ENCODE peak calls at places on chromosomes 16 and 17, in eight cellular contexts. One of them, this sample, is unnamed.

GRCh38 chr17:1362065-1362848 is 37.8 kb downstream of the YWHAE start:
- DNase-seq in nephron progenitor cell: no peak
- DNase-seq in psoas muscle: no peak
- DNase-seq in activated CD8-positive, alpha-beta memory T cell treated with anti-CD3 and anti-CD28 coated beads for 4 hours: no peak
- DNase-seq in dorsolateral prefrontal cortex: no peak
- DNase-seq in right atrium auricular region: no peak
- DNase-seq in HTR-8/SVneo: no peak
- DNase-seq in naive B cell: peak
- DNase-seq in this sample: no peak

GRCh38 chr17:21296097-21297025 is 11.8 kb downstream of the MAP2K3 start:
- DNase-seq in nephron progenitor cell: no peak
- DNase-seq in psoas muscle: no peak
- DNase-seq in activated CD8-positive, alpha-beta memory T cell treated with anti-CD3 and anti-CD28 coated beads for 4 hours: no peak
- DNase-seq in dorsolateral prefrontal cortex: no peak
- DNase-seq in right atrium auricular region: no peak
- DNase-seq in HTR-8/SVneo: no peak
- DNase-seq in naive B cell: no peak
- DNase-seq in this sample: no peak

GRCh38 chr17:50871898-50872297 is 5.7 kb upstream of the TOB1 start:
- DNase-seq in nephron progenitor cell: no peak
- DNase-seq in psoas muscle: no peak
- DNase-seq in activated CD8-positive, alpha-beta memory T cell treated with anti-CD3 and anti-CD28 coated beads for 4 hours: no peak
- DNase-seq in dorsolateral prefrontal cortex: no peak
- DNase-seq in right atrium auricular region: no peak
- DNase-seq in HTR-8/SVneo: no peak
- DNase-seq in naive B cell: no peak
- DNase-seq in this sample: no peak

GRCh38 chr16:3839402-3840184 is 40.9 kb downstream of the CREBBP start:
- DNase-seq in nephron progenitor cell: no peak
- DNase-seq in psoas muscle: no peak
- DNase-seq in activated CD8-positive, alpha-beta memory T cell treated with anti-CD3 and anti-CD28 coated beads for 4 hours: no peak
- DNase-seq in dorsolateral prefrontal cortex: no peak
- DNase-seq in right atrium auricular region: no peak
- DNase-seq in HTR-8/SVneo: no peak
- DNase-seq in naive B cell: no peak
- DNase-seq in this sample: no peak

GRCh38 chr16:88743693-88744519 is 37.6 kb downstream of the CTU2 start:
- DNase-seq in nephron progenitor cell: peak
- DNase-seq in psoas muscle: peak
- DNase-seq in activated CD8-positive, alpha-beta memory T cell treated with anti-CD3 and anti-CD28 coated beads for 4 hours: peak
- DNase-seq in dorsolateral prefrontal cortex: no peak
- DNase-seq in right atrium auricular region: peak
- DNase-seq in HTR-8/SVneo: peak
- DNase-seq in naive B cell: peak
- DNase-seq in this sample: no peak

GRCh38 chr17:66724581-66725341 is 110.2 kb upstream of the CACNG5 start:
- DNase-seq in nephron progenitor cell: no peak
- DNase-seq in psoas muscle: peak
- DNase-seq in activated CD8-positive, alpha-beta memory T cell treated with anti-CD3 and anti-CD28 coated beads for 4 hours: no peak
- DNase-seq in dorsolateral prefrontal cortex: no peak
- DNase-seq in right atrium auricular region: no peak
- DNase-seq in HTR-8/SVneo: no peak
- DNase-seq in naive B cell: no peak
- DNase-seq in this sample: no peak

GRCh38 chr17:77494664-77495435 is 354.1 kb downstream of the SEC14L1 start:
- DNase-seq in nephron progenitor cell: peak
- DNase-seq in psoas muscle: peak
- DNase-seq in activated CD8-positive, alpha-beta memory T cell treated with anti-CD3 and anti-CD28 coated beads for 4 hours: peak
- DNase-seq in dorsolateral prefrontal cortex: peak
- DNase-seq in right atrium auricular region: peak
- DNase-seq in HTR-8/SVneo: peak
- DNase-seq in naive B cell: peak
- DNase-seq in this sample: peak

GRCh38 chr17:45782889-45783592 is 1.1 kb upstream of the CRHR1 start:
- DNase-seq in nephron progenitor cell: peak
- DNase-seq in psoas muscle: peak
- DNase-seq in activated CD8-positive, alpha-beta memory T cell treated with anti-CD3 and anti-CD28 coated beads for 4 hours: no peak
- DNase-seq in dorsolateral prefrontal cortex: no peak
- DNase-seq in right atrium auricular region: no peak
- DNase-seq in HTR-8/SVneo: peak
- DNase-seq in naive B cell: no peak
- DNase-seq in this sample: no peak

GRCh38 chr16:88369447-88370008 is 13.2 kb upstream of the ZNF469 start:
- DNase-seq in nephron progenitor cell: peak
- DNase-seq in psoas muscle: peak
- DNase-seq in activated CD8-positive, alpha-beta memory T cell treated with anti-CD3 and anti-CD28 coated beads for 4 hours: no peak
- DNase-seq in dorsolateral prefrontal cortex: peak
- DNase-seq in right atrium auricular region: no peak
- DNase-seq in HTR-8/SVneo: no peak
- DNase-seq in naive B cell: no peak
- DNase-seq in this sample: no peak

GRCh38 chr16:85446846-85447656 is 166.1 kb upstream of the GSE1 start:
- DNase-seq in nephron progenitor cell: no peak
- DNase-seq in psoas muscle: peak
- DNase-seq in activated CD8-positive, alpha-beta memory T cell treated with anti-CD3 and anti-CD28 coated beads for 4 hours: no peak
- DNase-seq in dorsolateral prefrontal cortex: no peak
- DNase-seq in right atrium auricular region: no peak
- DNase-seq in HTR-8/SVneo: no peak
- DNase-seq in naive B cell: peak
- DNase-seq in this sample: no peak

GRCh38 chr16:3087243-3087791 is 11.8 kb downstream of the ZSCAN10 start:
- DNase-seq in nephron progenitor cell: peak
- DNase-seq in psoas muscle: peak
- DNase-seq in activated CD8-positive, alpha-beta memory T cell treated with anti-CD3 and anti-CD28 coated beads for 4 hours: no peak
- DNase-seq in dorsolateral prefrontal cortex: no peak
- DNase-seq in right atrium auricular region: no peak
- DNase-seq in HTR-8/SVneo: no peak
- DNase-seq in naive B cell: no peak
- DNase-seq in this sample: no peak

GRCh38 chr17:49223168-49223516 is 7.4 kb downstream of the PHOSPHO1 start:
- DNase-seq in nephron progenitor cell: no peak
- DNase-seq in psoas muscle: no peak
- DNase-seq in activated CD8-positive, alpha-beta memory T cell treated with anti-CD3 and anti-CD28 coated beads for 4 hours: no peak
- DNase-seq in dorsolateral prefrontal cortex: no peak
- DNase-seq in right atrium auricular region: no peak
- DNase-seq in HTR-8/SVneo: no peak
- DNase-seq in naive B cell: no peak
- DNase-seq in this sample: no peak

GRCh38 chr17:55409030-55409800 is 12.4 kb downstream of the MMD start:
- DNase-seq in nephron progenitor cell: no peak
- DNase-seq in psoas muscle: no peak
- DNase-seq in activated CD8-positive, alpha-beta memory T cell treated with anti-CD3 and anti-CD28 coated beads for 4 hours: no peak
- DNase-seq in dorsolateral prefrontal cortex: no peak
- DNase-seq in right atrium auricular region: no peak
- DNase-seq in HTR-8/SVneo: no peak
- DNase-seq in naive B cell: no peak
- DNase-seq in this sample: no peak

GRCh38 chr16:86692476-86692875 is 114.1 kb downstream of the FOXL1 start:
- DNase-seq in nephron progenitor cell: no peak
- DNase-seq in psoas muscle: no peak
- DNase-seq in activated CD8-positive, alpha-beta memory T cell treated with anti-CD3 and anti-CD28 coated beads for 4 hours: no peak
- DNase-seq in dorsolateral prefrontal cortex: no peak
- DNase-seq in right atrium auricular region: no peak
- DNase-seq in HTR-8/SVneo: no peak
- DNase-seq in naive B cell: no peak
- DNase-seq in this sample: no peak

GRCh38 chr17:31495049-31495885 is 103.8 kb downstream of the RAB11FIP4 start:
- DNase-seq in nephron progenitor cell: no peak
- DNase-seq in psoas muscle: peak
- DNase-seq in activated CD8-positive, alpha-beta memory T cell treated with anti-CD3 and anti-CD28 coated beads for 4 hours: no peak
- DNase-seq in dorsolateral prefrontal cortex: no peak
- DNase-seq in right atrium auricular region: no peak
- DNase-seq in HTR-8/SVneo: no peak
- DNase-seq in naive B cell: peak
- DNase-seq in this sample: no peak

GRCh38 chr16:23156110-23156509 is 6.9 kb upstream of the USP31 start:
- DNase-seq in nephron progenitor cell: no peak
- DNase-seq in psoas muscle: no peak
- DNase-seq in activated CD8-positive, alpha-beta memory T cell treated with anti-CD3 and anti-CD28 coated beads for 4 hours: no peak
- DNase-seq in dorsolateral prefrontal cortex: no peak
- DNase-seq in right atrium auricular region: no peak
- DNase-seq in HTR-8/SVneo: no peak
- DNase-seq in naive B cell: no peak
- DNase-seq in this sample: no peak

GRCh38 chr17:73430848-73431247 is 119.0 kb upstream of the CDC42EP4 start:
- DNase-seq in nephron progenitor cell: no peak
- DNase-seq in psoas muscle: no peak
- DNase-seq in activated CD8-positive, alpha-beta memory T cell treated with anti-CD3 and anti-CD28 coated beads for 4 hours: no peak
- DNase-seq in dorsolateral prefrontal cortex: no peak
- DNase-seq in right atrium auricular region: no peak
- DNase-seq in HTR-8/SVneo: no peak
- DNase-seq in naive B cell: no peak
- DNase-seq in this sample: no peak

GRCh38 chr16:714558-715447 is at the start of gene METRN:
- DNase-seq in nephron progenitor cell: peak
- DNase-seq in psoas muscle: peak
- DNase-seq in activated CD8-positive, alpha-beta memory T cell treated with anti-CD3 and anti-CD28 coated beads for 4 hours: peak
- DNase-seq in dorsolateral prefrontal cortex: peak
- DNase-seq in right atrium auricular region: peak
- DNase-seq in HTR-8/SVneo: peak
- DNase-seq in naive B cell: peak
- DNase-seq in this sample: no peak

GRCh38 chr17:8140413-8141029 is 11.7 kb downstream of the PER1 start:
- DNase-seq in nephron progenitor cell: no peak
- DNase-seq in psoas muscle: no peak
- DNase-seq in activated CD8-positive, alpha-beta memory T cell treated with anti-CD3 and anti-CD28 coated beads for 4 hours: no peak
- DNase-seq in dorsolateral prefrontal cortex: no peak
- DNase-seq in right atrium auricular region: no peak
- DNase-seq in HTR-8/SVneo: no peak
- DNase-seq in naive B cell: no peak
- DNase-seq in this sample: no peak

GRCh38 chr17:29568331-29569244 is at the start of gene TP53I13:
- DNase-seq in nephron progenitor cell: peak
- DNase-seq in psoas muscle: peak
- DNase-seq in activated CD8-positive, alpha-beta memory T cell treated with anti-CD3 and anti-CD28 coated beads for 4 hours: peak
- DNase-seq in dorsolateral prefrontal cortex: no peak
- DNase-seq in right atrium auricular region: peak
- DNase-seq in HTR-8/SVneo: peak
- DNase-seq in naive B cell: peak
- DNase-seq in this sample: no peak

GRCh38 chr16:31504159-31504558 is 4.0 kb downstream of the RUSF1 start:
- DNase-seq in nephron progenitor cell: no peak
- DNase-seq in psoas muscle: no peak
- DNase-seq in activated CD8-positive, alpha-beta memory T cell treated with anti-CD3 and anti-CD28 coated beads for 4 hours: no peak
- DNase-seq in dorsolateral prefrontal cortex: no peak
- DNase-seq in right atrium auricular region: no peak
- DNase-seq in HTR-8/SVneo: no peak
- DNase-seq in naive B cell: no peak
- DNase-seq in this sample: no peak

GRCh38 chr17:77205396-77206124 is 64.8 kb downstream of the SEC14L1 start:
- DNase-seq in nephron progenitor cell: no peak
- DNase-seq in psoas muscle: no peak
- DNase-seq in activated CD8-positive, alpha-beta memory T cell treated with anti-CD3 and anti-CD28 coated beads for 4 hours: no peak
- DNase-seq in dorsolateral prefrontal cortex: no peak
- DNase-seq in right atrium auricular region: no peak
- DNase-seq in HTR-8/SVneo: no peak
- DNase-seq in naive B cell: no peak
- DNase-seq in this sample: no peak

GRCh38 chr17:77824102-77824779 is 134.3 kb upstream of the TNRC6C start:
- DNase-seq in nephron progenitor cell: no peak
- DNase-seq in psoas muscle: no peak
- DNase-seq in activated CD8-positive, alpha-beta memory T cell treated with anti-CD3 and anti-CD28 coated beads for 4 hours: no peak
- DNase-seq in dorsolateral prefrontal cortex: no peak
- DNase-seq in right atrium auricular region: no peak
- DNase-seq in HTR-8/SVneo: no peak
- DNase-seq in naive B cell: no peak
- DNase-seq in this sample: no peak

This sample was measured in AG04450.